ENCODE peak calls at places on chromosomes 13 and 19, in five cellular contexts. W is GM13977, K is spleen, F is AG09309, M is GM10248. L is an unnamed sample.

GRCh38 chr13:23617551-23618014 is 47.4 kb downstream of the TNFRSF19 start:
- DNase-seq in W (no peak), K (no peak), F (peak; percentile 46), M (no peak), L (no peak)

GRCh38 chr13:20580257-20580656 is 13.3 kb downstream of the IFT88 start:
- DNase-seq in W (no peak), K (no peak), F (no peak), M (no peak), L (no peak)

GRCh38 chr19:38543807-38544568 is 73.8 kb downstream of the MAP4K1 start:
- DNase-seq in W (peak; percentile 82), K (no peak), F (peak; percentile 63), M (peak; percentile 75), L (peak; percentile 44)

GRCh38 chr19:46367434-46367833 is 20.5 kb downstream of the PPP5C start:
- DNase-seq in W (no peak), K (peak; percentile 21), F (no peak), M (no peak), L (no peak)

GRCh38 chr19:35986111-35986510 is 8.9 kb upstream of the SDHAF1 start:
- DNase-seq in W (no peak), K (no peak), F (no peak), M (no peak), L (no peak)

GRCh38 chr19:40165362-40165937 is 25.8 kb upstream of the MAP3K10 start:
- DNase-seq in W (peak; percentile 76), K (peak; percentile 90), F (no peak), M (peak; percentile 68), L (no peak)

GRCh38 chr13:77339408-77339807 is 12.5 kb upstream of the MYCBP2 start:
- DNase-seq in W (peak; percentile 38), K (no peak), F (no peak), M (peak; percentile 42), L (no peak)

GRCh38 chr19:39705578-39706188 is 1.4 kb downstream of the LGALS14 start:
- DNase-seq in W (no peak), K (no peak), F (no peak), M (no peak), L (no peak)

GRCh38 chr13:76809369-76809768 is 76.8 kb downstream of the KCTD12 start:
- DNase-seq in W (no peak), K (no peak), F (no peak), M (no peak), L (no peak)

GRCh38 chr19:14337510-14337909 is 43.7 kb upstream of the ADGRE5 start:
- DNase-seq in W (no peak), K (no peak), F (no peak), M (no peak), L (no peak)

GRCh38 chr13:40170982-40171381 is 495.5 kb downstream of the FOXO1 start:
- DNase-seq in W (no peak), K (no peak), F (no peak), M (no peak), L (no peak)

GRCh38 chr13:74135306-74136088 is 1.3 kb upstream of the KLF12 start:
- DNase-seq in W (peak; percentile 80), K (peak; percentile 92), F (no peak), M (peak; percentile 82), L (peak; percentile 40)

GRCh38 chr13:46126552-46127171 is 21.8 kb upstream of the CPB2 start:
- DNase-seq in W (peak; percentile 48), K (peak; percentile 85), F (peak; percentile 20), M (peak; percentile 58), L (peak; percentile 23)

GRCh38 chr19:6236310-6237291 is 43.2 kb downstream of the MLLT1 start:
- DNase-seq in W (no peak), K (peak; percentile 67), F (no peak), M (no peak), L (no peak)

GRCh38 chr13:21240586-21240985 is 64.1 kb downstream of the MRPL57 start:
- DNase-seq in W (no peak), K (no peak), F (peak; percentile 48), M (no peak), L (peak; percentile 4)

GRCh38 chr19:35164418-35164817 is 9.9 kb downstream of the FXYD5 start:
- DNase-seq in W (no peak), K (no peak), F (no peak), M (no peak), L (no peak)

GRCh38 chr13:99809931-99810330 is 161.6 kb downstream of the ZIC5 start:
- DNase-seq in W (no peak), K (no peak), F (no peak), M (no peak), L (no peak)

GRCh38 chr13:113072370-113072769 is 33.2 kb upstream of the F7 start:
- DNase-seq in W (no peak), K (no peak), F (no peak), M (no peak), L (no peak)

GRCh38 chr19:39539165-39539518 is 819 bp downstream of the EID2 start:
- DNase-seq in W (no peak), K (no peak), F (no peak), M (no peak), L (no peak)

GRCh38 chr19:2816641-2817040 is 3.0 kb upstream of the ZNF554 start:
- DNase-seq in W (no peak), K (no peak), F (no peak), M (no peak), L (no peak)

GRCh38 chr13:106426909-106427308 is 108.6 kb downstream of the EFNB2 start:
- DNase-seq in W (no peak), K (no peak), F (no peak), M (no peak), L (no peak)

GRCh38 chr13:45436332-45436731 is 18.2 kb upstream of the SLC25A30 start:
- DNase-seq in W (no peak), K (no peak), F (no peak), M (no peak), L (no peak)

GRCh38 chr19:53600217-53600616 is 31.6 kb upstream of the DPRX start:
- DNase-seq in W (no peak), K (no peak), F (no peak), M (no peak), L (no peak)

GRCh38 chr19:50509366-50509765 is 1.6 kb downstream of the JOSD2 start:
- DNase-seq in W (no peak), K (peak; percentile 68), F (no peak), M (no peak), L (no peak)

GRCh38 chr19:15417699-15418098 is 1.1 kb downstream of the AKAP8L start:
- DNase-seq in W (no peak), K (peak; percentile 59), F (no peak), M (no peak), L (no peak)

GRCh38 chr13:46154136-46154854 is 27.7 kb downstream of the LCP1 start:
- DNase-seq in W (no peak), K (no peak), F (no peak), M (no peak), L (no peak)

GRCh38 chr13:41599619-41600018 is 142.3 kb downstream of the RGCC start:
- DNase-seq in W (no peak), K (no peak), F (no peak), M (no peak), L (no peak)

GRCh38 chr13:41597348-41598041 is 140.1 kb downstream of the RGCC start:
- DNase-seq in W (no peak), K (no peak), F (no peak), M (no peak), L (no peak)

GRCh38 chr13:41590643-41591042 is 133.3 kb downstream of the RGCC start:
- DNase-seq in W (no peak), K (no peak), F (no peak), M (no peak), L (no peak)

GRCh38 chr13:41595298-41595697 is 137.9 kb downstream of the RGCC start:
- DNase-seq in W (no peak), K (no peak), F (no peak), M (no peak), L (no peak)

DNA sequence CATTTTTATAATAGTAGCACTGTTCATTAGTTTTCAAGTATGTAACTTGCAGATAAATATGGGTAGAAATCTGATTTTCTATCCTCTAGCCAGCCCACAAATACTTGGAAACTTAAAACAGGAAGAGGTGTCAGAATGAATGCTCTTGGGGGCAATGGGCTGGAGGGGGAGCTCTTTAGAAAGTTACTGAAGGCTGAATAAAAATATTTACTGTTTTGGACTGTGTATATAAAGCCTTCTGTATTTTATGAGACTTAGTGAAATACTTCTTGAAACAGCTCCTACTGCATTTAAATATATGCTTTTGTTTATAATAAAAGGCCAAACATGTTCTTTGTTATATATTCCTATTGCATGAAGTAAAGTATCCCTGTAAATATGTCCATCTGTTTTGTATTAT is 138.8 kb downstream of the RGCC start:
- DNase-seq in W (no peak), K (no peak), F (no peak), M (no peak), L (no peak)
- TF ChIP-seq CTCF in W (no peak), K (no peak), F (no peak), M (no peak), L (peak; percentile 9)

GRCh38 chr13:35956074-35956473 is 175.1 kb downstream of the DCLK1 start:
- DNase-seq in W (no peak), K (no peak), F (no peak), M (no peak), L (no peak)

GRCh38 chr13:35957174-35957867 is 173.9 kb downstream of the DCLK1 start:
- DNase-seq in W (no peak), K (no peak), F (peak; percentile 60), M (no peak), L (no peak)

GRCh38 chr13:35957996-35958395 is 173.2 kb downstream of the DCLK1 start:
- DNase-seq in W (no peak), K (no peak), F (no peak), M (no peak), L (no peak)

GRCh38 chr13:35954207-35954560 is 177.0 kb downstream of the DCLK1 start:
- DNase-seq in W (no peak), K (no peak), F (no peak), M (no peak), L (no peak)

GRCh38 chr13:35953537-35954206 is 177.5 kb downstream of the DCLK1 start:
- DNase-seq in W (no peak), K (no peak), F (peak; percentile 85), M (no peak), L (peak; percentile 97)
- TF ChIP-seq CTCF in W (peak; percentile 29), K (peak; percentile 48), F (peak; percentile 77), M (no peak), L (peak; percentile 77)

GRCh38 chr19:23273594-23274412 is 23.6 kb upstream of the ZNF724 start:
- DNase-seq in W (peak; percentile 95), K (peak; percentile 95), F (no peak), M (peak; percentile 91), L (peak; percentile 50)
- TF ChIP-seq CTCF in W (no peak), K (no peak), F (no peak), M (peak; percentile 35), L (no peak)

DNA sequence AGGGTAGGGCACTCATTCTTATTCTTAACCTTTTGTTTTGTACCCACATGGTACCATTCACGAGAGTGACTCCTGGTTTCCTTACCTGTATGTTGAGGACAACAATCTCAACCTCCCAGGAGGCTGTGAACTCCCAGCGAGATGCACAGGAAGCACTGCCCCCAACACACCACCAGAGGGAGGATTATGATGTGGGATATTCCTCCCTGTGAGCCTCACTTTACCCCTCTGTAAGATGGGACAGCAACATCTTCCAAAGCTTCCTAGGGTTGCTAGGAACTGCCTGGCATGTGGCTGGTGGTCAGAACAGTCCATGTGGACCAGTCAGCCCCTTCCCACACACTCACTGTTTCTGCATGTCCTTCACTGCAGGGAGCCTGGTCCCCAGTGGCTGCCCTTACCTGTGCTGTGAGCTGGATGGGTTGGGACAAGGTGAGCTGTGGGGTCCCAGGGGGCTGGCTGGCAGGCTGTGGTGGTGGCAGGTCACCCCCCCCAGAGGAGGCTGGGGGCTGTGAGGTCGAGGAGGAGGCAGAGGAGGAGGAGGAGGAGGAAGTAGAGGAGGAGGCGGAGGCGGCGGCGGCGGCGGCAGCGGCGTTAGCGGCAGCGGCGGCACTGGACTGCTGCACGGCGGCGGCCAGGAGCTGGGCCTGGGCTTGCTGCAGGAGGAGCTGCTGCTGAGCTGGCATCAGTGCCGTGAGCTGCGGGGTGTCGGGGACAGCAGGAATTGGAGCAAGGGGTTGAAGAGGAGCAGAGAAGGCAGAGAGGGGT is 15.8 kb downstream of the POU2F2 start:
- DNase-seq in W (no peak), K (no peak), F (no peak), M (no peak), L (no peak)
- TF ChIP-seq CTCF in W (peak; percentile 45), K (peak; percentile 41), F (no peak), M (no peak), L (no peak)